ENCODE peak calls at places on chromosomes 3 and 15, in nine cellular contexts. O, E, D, T, M, B, U, P and Y are unnamed samples.
A peak's percentile ranks its signal among the peaks of the same experiment; 100 is the strongest.

GRCh38 chr3:141949972-141950371 is 73.5 kb downstream of the ATP1B3 start:
- DNase-seq in O (no peak), E (no peak), D (no peak), T (no peak), M (no peak), B (no peak), U (no peak), P (no peak), Y (no peak)

GRCh38 chr15:90489514-90489913 is 40.2 kb upstream of the CRTC3 start:
- DNase-seq in O (no peak), E (no peak), D (no peak), T (no peak), M (no peak), B (no peak), U (no peak), P (no peak), Y (no peak)

GRCh38 chr15:89998141-89998661 is 2.9 kb upstream of the ZNF710 start:
- DNase-seq in O (no peak), E (no peak), D (no peak), T (no peak), M (no peak), B (peak; percentile 51), U (no peak), P (peak; percentile 85), Y (no peak)

GRCh38 chr3:45959201-45959600 is 15.9 kb downstream of the CXCR6 start:
- DNase-seq in O (no peak), E (no peak), D (no peak), T (peak; percentile 30), M (no peak), B (no peak), U (no peak), P (no peak), Y (no peak)

GRCh38 chr3:111621535-111621934 is 26.4 kb upstream of the ZBED2 start:
- DNase-seq in O (peak; percentile 18), E (no peak), D (peak; percentile 84), T (no peak), M (no peak), B (no peak), U (no peak), P (no peak), Y (no peak)

GRCh38 chr3:164927728-164928127 is 150.6 kb downstream of the SI start:
- DNase-seq in O (no peak), E (no peak), D (no peak), T (peak; percentile 29), M (no peak), B (no peak), U (no peak), P (no peak), Y (no peak)

GRCh38 chr3:52118156-52118875 is 35.9 kb downstream of the POC1A start:
- DNase-seq in O (no peak), E (no peak), D (no peak), T (no peak), M (peak; percentile 16), B (no peak), U (no peak), P (no peak), Y (no peak)

GRCh38 chr3:134804508-134805480 is 9.7 kb downstream of the EPHB1 start:
- DNase-seq in O (no peak), E (no peak), D (no peak), T (no peak), M (no peak), B (no peak), U (no peak), P (no peak), Y (no peak)

GRCh38 chr3:5095879-5096278 is 26.2 kb upstream of the ARL8B start:
- DNase-seq in O (no peak), E (peak; percentile 45), D (peak; percentile 61), T (peak; percentile 88), M (peak; percentile 64), B (peak; percentile 13), U (no peak), P (peak; percentile 5), Y (no peak)

GRCh38 chr15:76565366-76565765 is 228.8 kb downstream of the ISL2 start:
- DNase-seq in O (no peak), E (no peak), D (no peak), T (no peak), M (no peak), B (peak; percentile 58), U (no peak), P (peak; percentile 10), Y (no peak)

GRCh38 chr3:112467584-112467983 is 31.7 kb downstream of the BTLA start:
- DNase-seq in O (no peak), E (no peak), D (no peak), T (no peak), M (no peak), B (no peak), U (no peak), P (no peak), Y (no peak)

GRCh38 chr3:123119388-123119787 is 52.6 kb downstream of the PDIA5 start:
- DNase-seq in O (no peak), E (no peak), D (no peak), T (no peak), M (no peak), B (no peak), U (no peak), P (no peak), Y (no peak)

GRCh38 chr15:82648257-82649103 is 1.3 kb upstream of the CPEB1 start:
- DNase-seq in O (no peak), E (no peak), D (peak; percentile 65), T (peak; percentile 46), M (no peak), B (no peak), U (no peak), P (no peak), Y (no peak)

GRCh38 chr3:41295740-41296139 is 96.4 kb downstream of the CTNNB1 start:
- DNase-seq in O (no peak), E (no peak), D (no peak), T (no peak), M (no peak), B (no peak), U (no peak), P (no peak), Y (no peak)

GRCh38 chr3:149216195-149216869 is 5.3 kb downstream of the CP start:
- DNase-seq in O (no peak), E (no peak), D (no peak), T (no peak), M (no peak), B (peak; percentile 7), U (no peak), P (no peak), Y (no peak)

GRCh38 chr3:187986514-187986934 is 167.4 kb upstream of the LPP start:
- DNase-seq in O (no peak), E (no peak), D (no peak), T (no peak), M (peak; percentile 48), B (peak; percentile 96), U (peak; percentile 11), P (peak; percentile 96), Y (peak; percentile 63)

GRCh38 chr3:135141092-135141491 is 346.0 kb downstream of the EPHB1 start:
- DNase-seq in O (no peak), E (no peak), D (no peak), T (no peak), M (no peak), B (no peak), U (no peak), P (no peak), Y (no peak)

GRCh38 chr3:48367201-48367600 is 4.8 kb upstream of the FBXW12 start:
- DNase-seq in O (no peak), E (peak; percentile 15), D (no peak), T (no peak), M (no peak), B (no peak), U (no peak), P (no peak), Y (no peak)

GRCh38 chr3:179474480-179474879 is 23.2 kb upstream of the GNB4 start:
- DNase-seq in O (no peak), E (no peak), D (no peak), T (no peak), M (no peak), B (no peak), U (no peak), P (no peak), Y (no peak)

DNA sequence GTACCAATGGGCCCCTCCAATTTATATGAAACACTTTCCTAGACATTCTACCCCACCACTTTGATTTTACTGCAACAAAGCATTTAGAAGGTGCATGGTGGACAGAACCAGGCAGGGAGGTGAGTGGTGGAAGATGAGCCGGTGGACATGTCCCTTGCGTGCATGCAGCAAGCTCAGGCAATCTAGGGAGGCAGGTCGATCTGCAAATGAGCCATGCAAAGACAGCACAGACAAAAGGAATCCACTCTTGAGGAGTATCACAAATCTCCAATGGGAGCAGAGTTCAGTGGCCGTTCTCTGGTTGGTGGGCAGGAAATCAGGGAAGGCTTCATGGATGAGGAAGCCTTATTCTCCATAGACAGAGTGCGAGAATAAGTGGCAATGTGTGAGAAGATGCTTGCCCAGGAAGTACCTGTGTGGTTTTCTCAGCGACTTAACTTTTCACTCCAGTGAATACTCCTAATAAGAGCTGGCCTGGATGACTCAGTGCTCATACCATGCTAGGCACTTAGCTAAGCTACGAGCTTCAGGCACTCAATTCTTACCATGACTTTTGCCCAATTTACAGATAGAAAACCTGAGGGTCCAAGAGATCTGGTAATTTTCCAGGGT is 152.5 kb downstream of the FOXP1 start:
- DNase-seq in O (no peak), E (no peak), D (no peak), T (no peak), M (no peak), B (peak; percentile 43), U (no peak), P (no peak), Y (no peak)
- H3K27ac ChIP-seq in O (peak overlapping the region; percentile 17), E (no peak overlapping the region), D (no peak overlapping the region), T (no peak overlapping the region), M (no peak overlapping the region), B (no peak overlapping the region), U (peak overlapping the region; percentile 6), P (no peak overlapping the region), Y (no peak overlapping the region)

DNA sequence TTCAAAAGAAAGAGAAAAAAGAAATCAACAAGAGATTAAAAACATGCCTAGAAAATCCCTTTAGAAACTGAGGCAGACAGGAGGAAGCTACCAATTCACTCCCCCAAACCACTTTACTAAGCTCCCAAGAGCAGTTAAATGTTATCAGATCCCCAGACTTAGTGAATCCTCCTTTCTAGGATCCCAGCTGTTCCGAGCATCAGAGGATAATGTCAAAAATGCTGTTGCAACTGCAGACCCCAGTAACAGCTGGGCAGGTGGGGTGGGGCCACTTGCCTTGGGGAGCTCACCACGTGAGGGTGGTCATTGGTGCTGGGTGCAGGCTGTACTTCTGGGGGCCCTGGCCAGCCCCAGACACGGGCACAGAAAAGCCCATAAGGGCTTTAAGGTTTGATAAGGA is 9.1 kb downstream of the POMGNT2 start:
- DNase-seq in O (no peak), E (no peak), D (no peak), T (no peak), M (no peak), B (no peak), U (no peak), P (no peak), Y (no peak)
- H3K4me1 ChIP-seq in O (no peaks in the 10 kb centered on the region), E (no peaks in the 10 kb centered on the region), D (peaks cover 27% of the 10 kb centered on the region), T (no peaks in the 10 kb centered on the region), M (peaks cover 25% of the 10 kb centered on the region), B (no peaks in the 10 kb centered on the region), U (no peaks in the 10 kb centered on the region), P (no peaks in the 10 kb centered on the region), Y (no peaks in the 10 kb centered on the region)

GRCh38 chr3:44685128-44685800 is 27.2 kb upstream of the ZNF502 start:
- DNase-seq in O (peak; percentile 89), E (peak; percentile 76), D (peak; percentile 75), T (peak; percentile 91), M (peak; percentile 82), B (peak; percentile 87), U (peak; percentile 45), P (peak; percentile 84), Y (peak; percentile 38)
- H3K9me3 ChIP-seq in O (peaks cover 8% of the 10 kb centered on the region), E (no peaks in the 10 kb centered on the region), D (no peaks in the 10 kb centered on the region), T (peaks cover 4% of the 10 kb centered on the region), M (no peaks in the 10 kb centered on the region), B (peaks cover 17% of the 10 kb centered on the region), U (peaks cover 11% of the 10 kb centered on the region), P (peaks cover 13% of the 10 kb centered on the region), Y (no peaks in the 10 kb centered on the region)

GRCh38 chr15:61011576-61012336 is 217.3 kb downstream of the RORA start:
- DNase-seq in O (no peak), E (no peak), D (no peak), T (no peak), M (no peak), B (no peak), U (no peak), P (no peak), Y (no peak)
- H3K27ac ChIP-seq in O (no peak overlapping the region), E (no peak overlapping the region), D (no peak overlapping the region), T (no peak overlapping the region), M (no peak overlapping the region), B (no peak overlapping the region), U (no peak overlapping the region), P (no peak overlapping the region), Y (no peak overlapping the region)